ENCODE peak calls at places on chromosomes 7 and 10, in seven cellular contexts. One of them, this sample, is unnamed.

GRCh38 chr10:32105782-32106382 is 49.7 kb upstream of the KIF5B start:
- DNase-seq in stimulated activated CD8-positive, alpha-beta memory T cell treated with anti-CD3 and anti-CD28 coated beads, Interleukin-4, amount 100 ng/mL, for 1 hour: no peak
- DNase-seq in LHCN-M2: no peak
- DNase-seq in nucleus accumbens: no peak
- DNase-seq in GM12891: no peak
- DNase-seq in activated T-helper 1 cell treated with anti-CD3 and anti-CD28 coated beads, Interleukin-2, amount 50 U/mL, for 16 hours: no peak
- DNase-seq in stimulated activated CD4-positive, alpha-beta T cell treated with anti-CD3 and anti-CD28 coated beads, Interleukin-2, amount 100 ng/mL, for 24 hours: no peak
- DNase-seq in this sample: no peak

GRCh38 chr10:119734396-119735332 is 8.8 kb downstream of the INPP5F start:
- DNase-seq in nucleus accumbens: no peak
- DNase-seq in stimulated activated CD4-positive, alpha-beta T cell treated with anti-CD3 and anti-CD28 coated beads, Interleukin-2, amount 100 ng/mL, for 24 hours: no peak
- DNase-seq in activated T-helper 1 cell treated with anti-CD3 and anti-CD28 coated beads, Interleukin-2, amount 50 U/mL, for 16 hours: no peak
- DNase-seq in stimulated activated CD8-positive, alpha-beta memory T cell treated with anti-CD3 and anti-CD28 coated beads, Interleukin-4, amount 100 ng/mL, for 1 hour: no peak
- DNase-seq in GM12891: no peak
- DNase-seq in LHCN-M2: peak
- DNase-seq in this sample: peak

GRCh38 chr10:95536894-95537542 is 24.2 kb downstream of the SORBS1 start:
- DNase-seq in activated T-helper 1 cell treated with anti-CD3 and anti-CD28 coated beads, Interleukin-2, amount 50 U/mL, for 16 hours: no peak
- DNase-seq in LHCN-M2: no peak
- DNase-seq in GM12891: no peak
- DNase-seq in nucleus accumbens: no peak
- DNase-seq in stimulated activated CD4-positive, alpha-beta T cell treated with anti-CD3 and anti-CD28 coated beads, Interleukin-2, amount 100 ng/mL, for 24 hours: no peak
- DNase-seq in stimulated activated CD8-positive, alpha-beta memory T cell treated with anti-CD3 and anti-CD28 coated beads, Interleukin-4, amount 100 ng/mL, for 1 hour: no peak
- DNase-seq in this sample: no peak

GRCh38 chr10:114491419-114491818 is 87.1 kb upstream of the AFAP1L2 start:
- DNase-seq in GM12891: no peak
- DNase-seq in stimulated activated CD4-positive, alpha-beta T cell treated with anti-CD3 and anti-CD28 coated beads, Interleukin-2, amount 100 ng/mL, for 24 hours: no peak
- DNase-seq in nucleus accumbens: no peak
- DNase-seq in stimulated activated CD8-positive, alpha-beta memory T cell treated with anti-CD3 and anti-CD28 coated beads, Interleukin-4, amount 100 ng/mL, for 1 hour: no peak
- DNase-seq in activated T-helper 1 cell treated with anti-CD3 and anti-CD28 coated beads, Interleukin-2, amount 50 U/mL, for 16 hours: no peak
- DNase-seq in LHCN-M2: no peak
- DNase-seq in this sample: no peak

GRCh38 chr7:27303021-27303420 is 60.4 kb downstream of the EVX1 start:
- DNase-seq in LHCN-M2: no peak
- DNase-seq in activated T-helper 1 cell treated with anti-CD3 and anti-CD28 coated beads, Interleukin-2, amount 50 U/mL, for 16 hours: no peak
- DNase-seq in stimulated activated CD4-positive, alpha-beta T cell treated with anti-CD3 and anti-CD28 coated beads, Interleukin-2, amount 100 ng/mL, for 24 hours: no peak
- DNase-seq in GM12891: no peak
- DNase-seq in stimulated activated CD8-positive, alpha-beta memory T cell treated with anti-CD3 and anti-CD28 coated beads, Interleukin-4, amount 100 ng/mL, for 1 hour: no peak
- DNase-seq in nucleus accumbens: no peak
- DNase-seq in this sample: no peak

GRCh38 chr7:127815631-127816145 is 163.7 kb downstream of the SND1 start:
- DNase-seq in activated T-helper 1 cell treated with anti-CD3 and anti-CD28 coated beads, Interleukin-2, amount 50 U/mL, for 16 hours: no peak
- DNase-seq in GM12891: no peak
- DNase-seq in stimulated activated CD4-positive, alpha-beta T cell treated with anti-CD3 and anti-CD28 coated beads, Interleukin-2, amount 100 ng/mL, for 24 hours: no peak
- DNase-seq in LHCN-M2: no peak
- DNase-seq in nucleus accumbens: no peak
- DNase-seq in stimulated activated CD8-positive, alpha-beta memory T cell treated with anti-CD3 and anti-CD28 coated beads, Interleukin-4, amount 100 ng/mL, for 1 hour: no peak
- DNase-seq in this sample: no peak

GRCh38 chr10:133336131-133337078 is at the start of gene CALY:
- DNase-seq in stimulated activated CD8-positive, alpha-beta memory T cell treated with anti-CD3 and anti-CD28 coated beads, Interleukin-4, amount 100 ng/mL, for 1 hour: peak
- DNase-seq in nucleus accumbens: peak
- DNase-seq in GM12891: peak
- DNase-seq in LHCN-M2: no peak
- DNase-seq in stimulated activated CD4-positive, alpha-beta T cell treated with anti-CD3 and anti-CD28 coated beads, Interleukin-2, amount 100 ng/mL, for 24 hours: peak
- DNase-seq in activated T-helper 1 cell treated with anti-CD3 and anti-CD28 coated beads, Interleukin-2, amount 50 U/mL, for 16 hours: peak
- DNase-seq in this sample: no peak

GRCh38 chr10:118518095-118518494 is 77.4 kb downstream of the PRLHR start:
- DNase-seq in LHCN-M2: no peak
- DNase-seq in activated T-helper 1 cell treated with anti-CD3 and anti-CD28 coated beads, Interleukin-2, amount 50 U/mL, for 16 hours: no peak
- DNase-seq in stimulated activated CD8-positive, alpha-beta memory T cell treated with anti-CD3 and anti-CD28 coated beads, Interleukin-4, amount 100 ng/mL, for 1 hour: no peak
- DNase-seq in stimulated activated CD4-positive, alpha-beta T cell treated with anti-CD3 and anti-CD28 coated beads, Interleukin-2, amount 100 ng/mL, for 24 hours: no peak
- DNase-seq in GM12891: no peak
- DNase-seq in nucleus accumbens: no peak
- DNase-seq in this sample: no peak

GRCh38 chr10:93577565-93577964 is 11.1 kb downstream of the FFAR4 start:
- DNase-seq in activated T-helper 1 cell treated with anti-CD3 and anti-CD28 coated beads, Interleukin-2, amount 50 U/mL, for 16 hours: no peak
- DNase-seq in nucleus accumbens: no peak
- DNase-seq in stimulated activated CD4-positive, alpha-beta T cell treated with anti-CD3 and anti-CD28 coated beads, Interleukin-2, amount 100 ng/mL, for 24 hours: no peak
- DNase-seq in stimulated activated CD8-positive, alpha-beta memory T cell treated with anti-CD3 and anti-CD28 coated beads, Interleukin-4, amount 100 ng/mL, for 1 hour: no peak
- DNase-seq in LHCN-M2: no peak
- DNase-seq in GM12891: no peak
- DNase-seq in this sample: no peak

GRCh38 chr10:132229834-132230556 is 43.2 kb downstream of the DPYSL4 start:
- DNase-seq in stimulated activated CD8-positive, alpha-beta memory T cell treated with anti-CD3 and anti-CD28 coated beads, Interleukin-4, amount 100 ng/mL, for 1 hour: no peak
- DNase-seq in GM12891: peak
- DNase-seq in LHCN-M2: no peak
- DNase-seq in nucleus accumbens: no peak
- DNase-seq in stimulated activated CD4-positive, alpha-beta T cell treated with anti-CD3 and anti-CD28 coated beads, Interleukin-2, amount 100 ng/mL, for 24 hours: peak
- DNase-seq in activated T-helper 1 cell treated with anti-CD3 and anti-CD28 coated beads, Interleukin-2, amount 50 U/mL, for 16 hours: no peak
- DNase-seq in this sample: peak

GRCh38 chr7:92276486-92276885 is 30.7 kb downstream of the ANKIB1 start:
- DNase-seq in nucleus accumbens: no peak
- DNase-seq in stimulated activated CD8-positive, alpha-beta memory T cell treated with anti-CD3 and anti-CD28 coated beads, Interleukin-4, amount 100 ng/mL, for 1 hour: no peak
- DNase-seq in GM12891: no peak
- DNase-seq in LHCN-M2: no peak
- DNase-seq in stimulated activated CD4-positive, alpha-beta T cell treated with anti-CD3 and anti-CD28 coated beads, Interleukin-2, amount 100 ng/mL, for 24 hours: no peak
- DNase-seq in activated T-helper 1 cell treated with anti-CD3 and anti-CD28 coated beads, Interleukin-2, amount 50 U/mL, for 16 hours: no peak
- DNase-seq in this sample: no peak

GRCh38 chr7:45711161-45711490 is 137.0 kb downstream of the ADCY1 start:
- DNase-seq in stimulated activated CD8-positive, alpha-beta memory T cell treated with anti-CD3 and anti-CD28 coated beads, Interleukin-4, amount 100 ng/mL, for 1 hour: no peak
- DNase-seq in stimulated activated CD4-positive, alpha-beta T cell treated with anti-CD3 and anti-CD28 coated beads, Interleukin-2, amount 100 ng/mL, for 24 hours: no peak
- DNase-seq in LHCN-M2: no peak
- DNase-seq in nucleus accumbens: no peak
- DNase-seq in activated T-helper 1 cell treated with anti-CD3 and anti-CD28 coated beads, Interleukin-2, amount 50 U/mL, for 16 hours: no peak
- DNase-seq in GM12891: no peak
- DNase-seq in this sample: no peak

GRCh38 chr7:13989138-13989943 is at the start of gene ETV1:
- DNase-seq in activated T-helper 1 cell treated with anti-CD3 and anti-CD28 coated beads, Interleukin-2, amount 50 U/mL, for 16 hours: no peak
- DNase-seq in stimulated activated CD4-positive, alpha-beta T cell treated with anti-CD3 and anti-CD28 coated beads, Interleukin-2, amount 100 ng/mL, for 24 hours: no peak
- DNase-seq in GM12891: no peak
- DNase-seq in nucleus accumbens: peak
- DNase-seq in stimulated activated CD8-positive, alpha-beta memory T cell treated with anti-CD3 and anti-CD28 coated beads, Interleukin-4, amount 100 ng/mL, for 1 hour: no peak
- DNase-seq in LHCN-M2: peak
- DNase-seq in this sample: peak

GRCh38 chr10:113454341-113455061 is 98.4 kb upstream of the HABP2 start:
- DNase-seq in nucleus accumbens: no peak
- DNase-seq in activated T-helper 1 cell treated with anti-CD3 and anti-CD28 coated beads, Interleukin-2, amount 50 U/mL, for 16 hours: no peak
- DNase-seq in GM12891: peak
- DNase-seq in stimulated activated CD4-positive, alpha-beta T cell treated with anti-CD3 and anti-CD28 coated beads, Interleukin-2, amount 100 ng/mL, for 24 hours: no peak
- DNase-seq in stimulated activated CD8-positive, alpha-beta memory T cell treated with anti-CD3 and anti-CD28 coated beads, Interleukin-4, amount 100 ng/mL, for 1 hour: no peak
- DNase-seq in LHCN-M2: no peak
- DNase-seq in this sample: peak

GRCh38 chr7:158021836-158022235 is 565.8 kb downstream of the PTPRN2 start:
- DNase-seq in GM12891: no peak
- DNase-seq in activated T-helper 1 cell treated with anti-CD3 and anti-CD28 coated beads, Interleukin-2, amount 50 U/mL, for 16 hours: no peak
- DNase-seq in stimulated activated CD4-positive, alpha-beta T cell treated with anti-CD3 and anti-CD28 coated beads, Interleukin-2, amount 100 ng/mL, for 24 hours: no peak
- DNase-seq in nucleus accumbens: no peak
- DNase-seq in LHCN-M2: no peak
- DNase-seq in stimulated activated CD8-positive, alpha-beta memory T cell treated with anti-CD3 and anti-CD28 coated beads, Interleukin-4, amount 100 ng/mL, for 1 hour: no peak
- DNase-seq in this sample: no peak

GRCh38 chr10:81953420-81953819 is 78.4 kb downstream of the NRG3 start:
- DNase-seq in stimulated activated CD8-positive, alpha-beta memory T cell treated with anti-CD3 and anti-CD28 coated beads, Interleukin-4, amount 100 ng/mL, for 1 hour: no peak
- DNase-seq in activated T-helper 1 cell treated with anti-CD3 and anti-CD28 coated beads, Interleukin-2, amount 50 U/mL, for 16 hours: no peak
- DNase-seq in nucleus accumbens: no peak
- DNase-seq in GM12891: no peak
- DNase-seq in stimulated activated CD4-positive, alpha-beta T cell treated with anti-CD3 and anti-CD28 coated beads, Interleukin-2, amount 100 ng/mL, for 24 hours: no peak
- DNase-seq in LHCN-M2: no peak
- DNase-seq in this sample: no peak

GRCh38 chr7:117402109-117402508 is 25.2 kb downstream of the ASZ1 start:
- DNase-seq in stimulated activated CD8-positive, alpha-beta memory T cell treated with anti-CD3 and anti-CD28 coated beads, Interleukin-4, amount 100 ng/mL, for 1 hour: no peak
- DNase-seq in stimulated activated CD4-positive, alpha-beta T cell treated with anti-CD3 and anti-CD28 coated beads, Interleukin-2, amount 100 ng/mL, for 24 hours: no peak
- DNase-seq in nucleus accumbens: no peak
- DNase-seq in GM12891: no peak
- DNase-seq in activated T-helper 1 cell treated with anti-CD3 and anti-CD28 coated beads, Interleukin-2, amount 50 U/mL, for 16 hours: no peak
- DNase-seq in LHCN-M2: no peak
- DNase-seq in this sample: no peak

GRCh38 chr10:71621783-71622526 is 97.6 kb downstream of the C10orf105 start:
- DNase-seq in LHCN-M2: peak
- DNase-seq in GM12891: no peak
- DNase-seq in stimulated activated CD4-positive, alpha-beta T cell treated with anti-CD3 and anti-CD28 coated beads, Interleukin-2, amount 100 ng/mL, for 24 hours: no peak
- DNase-seq in activated T-helper 1 cell treated with anti-CD3 and anti-CD28 coated beads, Interleukin-2, amount 50 U/mL, for 16 hours: no peak
- DNase-seq in stimulated activated CD8-positive, alpha-beta memory T cell treated with anti-CD3 and anti-CD28 coated beads, Interleukin-4, amount 100 ng/mL, for 1 hour: no peak
- DNase-seq in nucleus accumbens: no peak
- DNase-seq in this sample: no peak

GRCh38 chr10:80661526-80661925 is 123.8 kb downstream of the SH2D4B start:
- DNase-seq in stimulated activated CD8-positive, alpha-beta memory T cell treated with anti-CD3 and anti-CD28 coated beads, Interleukin-4, amount 100 ng/mL, for 1 hour: no peak
- DNase-seq in activated T-helper 1 cell treated with anti-CD3 and anti-CD28 coated beads, Interleukin-2, amount 50 U/mL, for 16 hours: no peak
- DNase-seq in LHCN-M2: no peak
- DNase-seq in stimulated activated CD4-positive, alpha-beta T cell treated with anti-CD3 and anti-CD28 coated beads, Interleukin-2, amount 100 ng/mL, for 24 hours: no peak
- DNase-seq in nucleus accumbens: no peak
- DNase-seq in GM12891: no peak
- DNase-seq in this sample: no peak

This sample was measured in HCEC 1CT.